ENCODE peak calls at places on chromosome 15, in five cellular contexts. One of them, this sample, is unnamed.

GRCh38 chr15:45378149-45378912 is at the start of gene GATM:
- DNase-seq in HEK293T: no peak
- DNase-seq in mesothelial cell of epicardium: peak; percentile 60
- DNase-seq in body of pancreas: peak; percentile 86
- DNase-seq in mucosa of gallbladder: peak; percentile 66
- DNase-seq in this sample: peak; percentile 50

GRCh38 chr15:50100484-50100883 is 18.5 kb downstream of the ATP8B4 start:
- DNase-seq in mesothelial cell of epicardium: no peak
- DNase-seq in HEK293T: no peak
- DNase-seq in mucosa of gallbladder: no peak
- DNase-seq in body of pancreas: no peak
- DNase-seq in this sample: no peak

GRCh38 chr15:75069301-75069925 is 46.0 kb downstream of the PPCDC start:
- DNase-seq in body of pancreas: no peak
- DNase-seq in mucosa of gallbladder: no peak
- DNase-seq in mesothelial cell of epicardium: no peak
- DNase-seq in HEK293T: no peak
- DNase-seq in this sample: no peak

GRCh38 chr15:40825661-40826088 is 2.8 kb downstream of the PPP1R14D start:
- DNase-seq in mucosa of gallbladder: no peak
- DNase-seq in body of pancreas: peak; percentile 43
- DNase-seq in HEK293T: peak; percentile 1
- DNase-seq in mesothelial cell of epicardium: no peak
- DNase-seq in this sample: no peak

GRCh38 chr15:35522061-35522460 is 23.9 kb downstream of the DPH6 start:
- DNase-seq in mucosa of gallbladder: no peak
- DNase-seq in mesothelial cell of epicardium: no peak
- DNase-seq in HEK293T: peak; percentile 2
- DNase-seq in body of pancreas: no peak
- DNase-seq in this sample: no peak

GRCh38 chr15:37087050-37087691 is 13.2 kb downstream of the MEIS2 start:
- DNase-seq in mucosa of gallbladder: no peak
- DNase-seq in HEK293T: no peak
- DNase-seq in mesothelial cell of epicardium: no peak
- DNase-seq in body of pancreas: no peak
- DNase-seq in this sample: no peak

GRCh38 chr15:49604625-49605409 is 15.8 kb downstream of the FAM227B start:
- DNase-seq in HEK293T: no peak
- DNase-seq in mesothelial cell of epicardium: no peak
- DNase-seq in body of pancreas: no peak
- DNase-seq in mucosa of gallbladder: no peak
- DNase-seq in this sample: no peak

GRCh38 chr15:100537326-100537725 is 8.6 kb upstream of the CERS3 start:
- DNase-seq in mucosa of gallbladder: no peak
- DNase-seq in HEK293T: no peak
- DNase-seq in body of pancreas: no peak
- DNase-seq in mesothelial cell of epicardium: no peak
- DNase-seq in this sample: no peak

GRCh38 chr15:84819291-84819768 is 2.2 kb downstream of the ALPK3 start:
- DNase-seq in mucosa of gallbladder: no peak
- DNase-seq in body of pancreas: peak; percentile 47
- DNase-seq in mesothelial cell of epicardium: no peak
- DNase-seq in HEK293T: no peak
- DNase-seq in this sample: no peak

GRCh38 chr15:76056931-76057330 is 2.9 kb upstream of the TMEM266 start:
- DNase-seq in HEK293T: no peak
- DNase-seq in body of pancreas: no peak
- DNase-seq in mucosa of gallbladder: no peak
- DNase-seq in mesothelial cell of epicardium: no peak
- DNase-seq in this sample: no peak

GRCh38 chr15:76169013-76169412 is 109.2 kb downstream of the TMEM266 start:
- DNase-seq in body of pancreas: no peak
- DNase-seq in HEK293T: peak; percentile 58
- DNase-seq in mesothelial cell of epicardium: no peak
- DNase-seq in mucosa of gallbladder: no peak
- DNase-seq in this sample: no peak

GRCh38 chr15:31302778-31303433 is 23.7 kb upstream of the KLF13 start:
- DNase-seq in body of pancreas: no peak
- DNase-seq in mesothelial cell of epicardium: no peak
- DNase-seq in mucosa of gallbladder: peak; percentile 7
- DNase-seq in HEK293T: peak; percentile 19
- DNase-seq in this sample: no peak

GRCh38 chr15:99053380-99054024 is 45.9 kb upstream of the PGPEP1L start:
- DNase-seq in mesothelial cell of epicardium: no peak
- DNase-seq in body of pancreas: no peak
- DNase-seq in HEK293T: no peak
- DNase-seq in mucosa of gallbladder: no peak
- DNase-seq in this sample: no peak